ENCODE peak calls at places on chromosomes 6 and 20, in seven cellular contexts. R is kidney, G is body of pancreas, Y is iPS DF 6.9, V is thyroid gland, L is dorsolateral prefrontal cortex, X is pancreas. M is an unnamed sample.

GRCh38 chr6:46352541-46353267 is 138.5 kb downstream of the RCAN2 start:
- DNase-seq in G (peak; percentile 15), L (no peak), R (no peak), Y (no peak), V (no peak), X (no peak), M (peak; percentile 26)

GRCh38 chr6:7673063-7673536 is 52.8 kb upstream of the BMP6 start:
- DNase-seq in Y (peak; percentile 41), R (peak; percentile 88), V (peak; percentile 55), G (peak; percentile 17), L (no peak), X (peak; percentile 22), M (peak; percentile 30)

GRCh38 chr6:37804676-37805075 is 14.9 kb upstream of the ZFAND3 start:
- DNase-seq in V (no peak), Y (no peak), R (no peak), G (no peak), X (no peak), L (no peak), M (no peak)

GRCh38 chr20:49028684-49029083 is 17.4 kb upstream of the CSE1L start:
- DNase-seq in R (no peak), V (no peak), Y (no peak), L (no peak), X (no peak), G (no peak), M (no peak)

GRCh38 chr20:47392721-47393073 is 36.2 kb upstream of the ZMYND8 start:
- DNase-seq in Y (no peak), X (no peak), R (no peak), G (no peak), V (no peak), L (no peak), M (no peak)

GRCh38 chr6:128046033-128046432 is 145.2 kb upstream of the THEMIS start:
- DNase-seq in X (no peak), V (no peak), Y (no peak), R (no peak), G (no peak), L (no peak), M (no peak)

GRCh38 chr20:5557123-5557522 is 193.1 kb upstream of the SHLD1 start:
- DNase-seq in X (no peak), Y (peak; percentile 18), G (no peak), V (peak; percentile 38), R (no peak), L (peak; percentile 58), M (no peak)

GRCh38 chr6:121847806-121848522 is 412.5 kb downstream of the GJA1 start:
- DNase-seq in V (peak; percentile 67), X (no peak), Y (no peak), R (no peak), G (no peak), L (peak; percentile 31), M (no peak)

GRCh38 chr6:108732101-108732870 is 115.9 kb upstream of the ARMC2 start:
- DNase-seq in Y (no peak), X (no peak), G (no peak), V (no peak), R (no peak), L (no peak), M (no peak)

GRCh38 chr6:32522302-32523047 is 7.6 kb downstream of the HLA-DRB5 start:
- DNase-seq in Y (no peak), L (no peak), G (no peak), R (no peak), V (no peak), X (no peak), M (no peak)

DNA sequence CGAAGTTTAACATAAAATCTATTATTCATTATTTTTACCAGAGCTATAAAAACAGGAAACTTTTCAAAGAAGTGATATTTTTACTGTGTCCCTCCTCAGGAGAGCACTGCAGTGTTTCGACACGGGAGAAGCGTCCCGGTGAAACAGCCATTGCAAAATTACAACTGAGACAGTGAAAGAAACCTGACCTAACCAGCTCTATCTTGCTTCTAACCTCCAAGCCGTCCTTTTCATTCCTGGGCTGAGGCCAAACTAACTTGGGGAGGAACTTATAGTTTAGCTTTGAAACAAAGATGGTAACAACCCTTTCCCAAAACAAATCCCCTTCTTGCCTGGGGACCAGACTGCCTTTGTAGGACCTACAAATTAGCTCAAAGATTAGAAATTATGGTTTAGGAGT is 79.2 kb downstream of the WDR27 start:
- DNase-seq in V (peak; percentile 60), L (no peak), G (no peak), Y (no peak), X (no peak), R (no peak), M (no peak)
- H3K27ac ChIP-seq in V (peak overlapping the region; percentile 79), L (no peak overlapping the region), G (no peak overlapping the region), Y (no peak overlapping the region), X (no peak overlapping the region), R (no peak overlapping the region), M (no peak overlapping the region)

DNA sequence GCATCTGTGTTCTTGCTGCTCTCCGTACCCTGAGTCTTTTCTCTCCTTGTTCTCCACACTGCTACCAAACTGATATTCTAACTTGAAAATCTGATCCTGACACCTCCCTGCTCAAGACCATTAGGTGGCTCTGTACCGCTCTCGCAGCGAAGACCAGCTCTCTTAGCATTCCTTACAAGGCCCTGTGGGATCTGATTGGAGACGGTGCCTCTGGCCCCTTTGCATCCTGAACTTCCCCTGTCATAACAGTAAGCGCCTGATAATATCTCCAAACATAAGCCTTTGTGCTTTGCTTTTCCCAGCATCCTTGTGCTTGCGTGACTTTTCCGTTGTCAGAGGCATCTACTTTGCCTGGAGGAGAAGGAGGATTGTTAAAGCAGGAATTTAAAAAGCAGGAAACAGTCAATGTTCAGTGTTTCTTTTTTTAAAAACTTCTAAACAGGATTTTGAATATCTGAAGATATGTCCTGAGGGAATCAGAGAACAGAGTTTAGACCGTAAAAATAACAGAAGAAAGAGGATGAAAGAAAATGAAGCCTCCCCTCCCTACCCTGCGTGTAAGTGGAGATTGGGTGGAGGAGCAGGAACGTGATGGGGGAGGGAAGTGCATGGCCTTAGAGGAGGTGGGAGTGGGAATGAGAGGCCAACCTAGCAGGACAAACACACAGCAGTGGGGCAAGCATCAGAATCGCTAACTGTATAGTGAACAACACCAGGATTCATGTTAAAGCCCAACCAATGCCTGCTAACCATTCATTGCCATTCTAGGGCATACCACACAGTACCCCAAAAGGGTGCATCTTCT is 89.2 kb upstream of the STMND1 start:
- DNase-seq in G (no peak), L (peak; percentile 33), R (no peak), Y (no peak), V (no peak), X (no peak), M (peak; percentile 57)
- H3K4me3 ChIP-seq in G (no peak overlapping the region), L (no peak overlapping the region), R (no peak overlapping the region), Y (no peak overlapping the region), V (no peak overlapping the region), X (no peak overlapping the region), M (no peak overlapping the region)

GRCh38 chr20:25218109-25218486 is 22.6 kb downstream of the ENTPD6 start:
- DNase-seq in X (no peak), Y (no peak), L (no peak), V (no peak), R (no peak), G (no peak), M (no peak)
- H3K27ac ChIP-seq in X (no peak overlapping the region), Y (no peak overlapping the region), L (no peak overlapping the region), V (no peak overlapping the region), R (no peak overlapping the region), G (no peak overlapping the region), M (no peak overlapping the region)

GRCh38 chr20:62553136-62553837 is 77.5 kb upstream of the GATA5 start:
- DNase-seq in R (no peak), G (no peak), X (no peak), Y (no peak), V (no peak), L (no peak), M (no peak)
- H3K4me3 ChIP-seq in R (no peak overlapping the region), G (no peak overlapping the region), X (no peak overlapping the region), Y (no peak overlapping the region), V (no peak overlapping the region), L (no peak overlapping the region), M (no peak overlapping the region)

DNA sequence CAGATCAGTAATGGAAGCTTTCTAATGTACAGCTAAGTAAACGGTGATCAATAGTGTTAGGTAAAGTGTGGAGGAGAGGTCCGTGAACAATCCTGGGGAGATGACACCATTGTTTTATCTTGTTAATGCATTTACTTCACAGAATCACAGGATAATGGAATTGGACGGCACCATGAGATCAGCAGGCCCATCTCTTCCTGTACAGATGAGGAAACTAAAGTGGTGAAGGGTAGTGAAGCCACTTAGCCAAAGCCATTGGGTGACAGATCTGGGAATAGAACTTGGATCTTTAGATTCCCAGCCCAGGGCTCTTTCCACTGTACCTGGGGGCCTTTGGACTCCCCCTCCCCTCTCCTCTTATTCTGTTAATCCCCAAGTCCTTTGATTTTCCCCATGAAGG is 26.2 kb upstream of the IER3 start:
- DNase-seq in V (no peak), G (no peak), L (no peak), Y (no peak), R (no peak), X (no peak), M (no peak)
- H3K27ac ChIP-seq in V (no peak overlapping the region), G (no peak overlapping the region), L (no peak overlapping the region), Y (no peak overlapping the region), R (no peak overlapping the region), X (peak overlapping the region; percentile 81), M (peak overlapping the region; percentile 88)

GRCh38 chr20:33649201-33649631 is 12.9 kb upstream of the C20orf144 start:
- DNase-seq in R (peak; percentile 82), L (no peak), X (no peak), V (peak; percentile 91), Y (no peak), G (peak; percentile 31), M (no peak)
- H3K4me3 ChIP-seq in R (no peak overlapping the region), L (no peak overlapping the region), X (no peak overlapping the region), V (no peak overlapping the region), Y (no peak overlapping the region), G (no peak overlapping the region), M (no peak overlapping the region)

DNA sequence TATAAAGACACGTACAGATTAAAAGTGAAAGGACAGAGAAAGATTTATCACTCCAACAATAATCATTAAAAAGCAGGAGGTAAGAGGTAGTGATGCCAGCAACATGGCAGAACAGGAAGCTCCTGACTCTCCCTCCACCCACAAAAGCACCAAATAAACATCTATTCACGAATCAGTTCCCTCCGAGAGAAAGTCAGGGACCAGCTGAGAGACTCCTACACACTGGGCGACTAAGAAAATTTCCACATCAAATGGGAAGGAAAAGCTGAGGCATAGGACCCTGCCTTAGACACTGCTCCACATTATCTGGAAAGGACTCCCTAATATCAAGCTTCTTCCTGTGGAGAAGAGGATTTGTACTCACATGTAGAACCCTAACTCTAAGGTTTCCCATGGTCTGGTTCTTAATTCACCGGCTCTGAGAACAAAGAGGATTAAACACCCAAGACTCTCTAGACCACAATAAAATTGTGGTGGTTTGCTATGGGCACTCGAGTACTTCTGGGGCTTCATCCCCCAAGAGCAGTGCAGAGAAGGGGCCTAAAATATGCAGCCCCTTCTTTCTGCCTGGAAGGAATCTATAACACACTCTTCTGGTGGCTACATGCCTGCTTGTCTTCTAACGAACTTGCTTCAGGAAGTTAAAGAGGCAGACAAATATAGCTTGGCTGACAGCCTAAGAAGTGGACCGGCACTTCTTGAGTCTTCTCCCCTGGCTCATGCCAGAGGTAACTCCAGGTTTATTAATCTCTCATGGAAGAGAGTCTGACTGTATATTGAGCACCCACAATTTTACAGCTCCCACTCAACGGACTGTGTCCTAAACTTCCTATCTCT is 29.4 kb upstream of the ASF1A start:
- DNase-seq in L (no peak), R (no peak), X (no peak), V (peak; percentile 35), G (no peak), Y (no peak), M (no peak)
- H3K27ac ChIP-seq in L (no peak overlapping the region), R (no peak overlapping the region), X (no peak overlapping the region), V (no peak overlapping the region), G (no peak overlapping the region), Y (no peak overlapping the region), M (no peak overlapping the region)

GRCh38 chr6:2900821-2901644 is 2.1 kb downstream of the SERPINB9 start:
- DNase-seq in L (no peak), G (no peak), Y (no peak), R (peak; percentile 65), X (no peak), V (no peak), M (peak; percentile 67)
- H3K4me3 ChIP-seq in L (peak overlapping the region; percentile 77), G (no peak overlapping the region), Y (peak overlapping the region; percentile 2), R (no peak overlapping the region), X (no peak overlapping the region), V (peak overlapping the region; percentile 77), M (no peak overlapping the region)

GRCh38 chr6:42294759-42295158 is 77.1 kb upstream of the MRPS10 start:
- DNase-seq in R (peak; percentile 50), G (no peak), V (no peak), L (no peak), Y (no peak), X (no peak), M (no peak)
- H3K27ac ChIP-seq in R (no peak overlapping the region), G (no peak overlapping the region), V (no peak overlapping the region), L (no peak overlapping the region), Y (no peak overlapping the region), X (no peak overlapping the region), M (no peak overlapping the region)